ENCODE peak calls at places on chromosomes 6 and 20, in nine cellular contexts. One of them, this sample, is unnamed.

GRCh38 chr20:58538752-58539151 is 23.6 kb upstream of the APCDD1L start:
- DNase-seq in NCI-H1694: no peak
- DNase-seq in fibroblast of mammary gland: peak; percentile 55
- DNase-seq in body of pancreas: no peak
- DNase-seq in stimulated activated naive CD8-positive, alpha-beta T cell treated with anti-CD3 and anti-CD28 coated beads, Interleukin-15, amount 100 ng/mL, for 72 hours: no peak
- DNase-seq in brain microvascular endothelial cell: peak; percentile 29
- DNase-seq in HEK293T: no peak
- DNase-seq in ELF-1: no peak
- DNase-seq in stimulated activated CD4-positive, alpha-beta T cell treated with anti-CD3 and anti-CD28 coated beads, Interleukin-1b, Interleukin-23, amount 100 ng/mL, for 48 hours: peak; percentile 22
- DNase-seq in this sample: no peak

GRCh38 chr6:97850458-97851218 is 567.6 kb upstream of the MMS22L start:
- DNase-seq in stimulated activated naive CD8-positive, alpha-beta T cell treated with anti-CD3 and anti-CD28 coated beads, Interleukin-15, amount 100 ng/mL, for 72 hours: no peak
- DNase-seq in brain microvascular endothelial cell: no peak
- DNase-seq in stimulated activated CD4-positive, alpha-beta T cell treated with anti-CD3 and anti-CD28 coated beads, Interleukin-1b, Interleukin-23, amount 100 ng/mL, for 48 hours: no peak
- DNase-seq in HEK293T: peak; percentile 10
- DNase-seq in body of pancreas: no peak
- DNase-seq in fibroblast of mammary gland: peak; percentile 63
- DNase-seq in NCI-H1694: no peak
- DNase-seq in ELF-1: peak; percentile 17
- DNase-seq in this sample: no peak

GRCh38 chr20:62156592-62157386 is 13.2 kb downstream of the SS18L1 start:
- DNase-seq in HEK293T: peak; percentile 84
- DNase-seq in stimulated activated CD4-positive, alpha-beta T cell treated with anti-CD3 and anti-CD28 coated beads, Interleukin-1b, Interleukin-23, amount 100 ng/mL, for 48 hours: peak; percentile 72
- DNase-seq in brain microvascular endothelial cell: peak; percentile 42
- DNase-seq in stimulated activated naive CD8-positive, alpha-beta T cell treated with anti-CD3 and anti-CD28 coated beads, Interleukin-15, amount 100 ng/mL, for 72 hours: peak; percentile 76
- DNase-seq in ELF-1: peak; percentile 77
- DNase-seq in NCI-H1694: peak; percentile 24
- DNase-seq in body of pancreas: peak; percentile 67
- DNase-seq in fibroblast of mammary gland: peak; percentile 36
- DNase-seq in this sample: peak; percentile 69

GRCh38 chr20:58700823-58701222 is 8.2 kb downstream of the NPEPL1 start:
- DNase-seq in HEK293T: no peak
- DNase-seq in stimulated activated naive CD8-positive, alpha-beta T cell treated with anti-CD3 and anti-CD28 coated beads, Interleukin-15, amount 100 ng/mL, for 72 hours: no peak
- DNase-seq in ELF-1: no peak
- DNase-seq in body of pancreas: peak; percentile 4
- DNase-seq in NCI-H1694: no peak
- DNase-seq in brain microvascular endothelial cell: no peak
- DNase-seq in fibroblast of mammary gland: no peak
- DNase-seq in stimulated activated CD4-positive, alpha-beta T cell treated with anti-CD3 and anti-CD28 coated beads, Interleukin-1b, Interleukin-23, amount 100 ng/mL, for 48 hours: no peak
- DNase-seq in this sample: no peak

GRCh38 chr6:126337323-126337722 is 2.6 kb upstream of the CENPW start:
- DNase-seq in brain microvascular endothelial cell: peak; percentile 10
- DNase-seq in HEK293T: no peak
- DNase-seq in ELF-1: no peak
- DNase-seq in stimulated activated naive CD8-positive, alpha-beta T cell treated with anti-CD3 and anti-CD28 coated beads, Interleukin-15, amount 100 ng/mL, for 72 hours: no peak
- DNase-seq in body of pancreas: no peak
- DNase-seq in fibroblast of mammary gland: peak; percentile 91
- DNase-seq in NCI-H1694: no peak
- DNase-seq in stimulated activated CD4-positive, alpha-beta T cell treated with anti-CD3 and anti-CD28 coated beads, Interleukin-1b, Interleukin-23, amount 100 ng/mL, for 48 hours: no peak
- DNase-seq in this sample: no peak

GRCh38 chr20:57440678-57441509 is 49.7 kb downstream of the RBM38 start:
- DNase-seq in ELF-1: peak; percentile 83
- DNase-seq in brain microvascular endothelial cell: no peak
- DNase-seq in body of pancreas: peak; percentile 93
- DNase-seq in stimulated activated naive CD8-positive, alpha-beta T cell treated with anti-CD3 and anti-CD28 coated beads, Interleukin-15, amount 100 ng/mL, for 72 hours: no peak
- DNase-seq in NCI-H1694: no peak
- DNase-seq in stimulated activated CD4-positive, alpha-beta T cell treated with anti-CD3 and anti-CD28 coated beads, Interleukin-1b, Interleukin-23, amount 100 ng/mL, for 48 hours: no peak
- DNase-seq in HEK293T: no peak
- DNase-seq in fibroblast of mammary gland: peak; percentile 33
- DNase-seq in this sample: peak; percentile 45

GRCh38 chr6:4804095-4804494 is 27.9 kb downstream of the CDYL start:
- DNase-seq in body of pancreas: no peak
- DNase-seq in fibroblast of mammary gland: peak; percentile 82
- DNase-seq in brain microvascular endothelial cell: peak; percentile 39
- DNase-seq in NCI-H1694: no peak
- DNase-seq in HEK293T: no peak
- DNase-seq in stimulated activated naive CD8-positive, alpha-beta T cell treated with anti-CD3 and anti-CD28 coated beads, Interleukin-15, amount 100 ng/mL, for 72 hours: peak; percentile 32
- DNase-seq in stimulated activated CD4-positive, alpha-beta T cell treated with anti-CD3 and anti-CD28 coated beads, Interleukin-1b, Interleukin-23, amount 100 ng/mL, for 48 hours: peak; percentile 23
- DNase-seq in ELF-1: no peak
- DNase-seq in this sample: no peak

GRCh38 chr6:156256161-156256560 is 521.0 kb upstream of the ARID1B start:
- DNase-seq in ELF-1: no peak
- DNase-seq in fibroblast of mammary gland: no peak
- DNase-seq in body of pancreas: no peak
- DNase-seq in stimulated activated naive CD8-positive, alpha-beta T cell treated with anti-CD3 and anti-CD28 coated beads, Interleukin-15, amount 100 ng/mL, for 72 hours: peak; percentile 26
- DNase-seq in stimulated activated CD4-positive, alpha-beta T cell treated with anti-CD3 and anti-CD28 coated beads, Interleukin-1b, Interleukin-23, amount 100 ng/mL, for 48 hours: no peak
- DNase-seq in brain microvascular endothelial cell: no peak
- DNase-seq in HEK293T: no peak
- DNase-seq in NCI-H1694: no peak
- DNase-seq in this sample: no peak

GRCh38 chr6:37308084-37308817 is 45.5 kb upstream of the RNF8 start:
- DNase-seq in ELF-1: no peak
- DNase-seq in brain microvascular endothelial cell: no peak
- DNase-seq in stimulated activated naive CD8-positive, alpha-beta T cell treated with anti-CD3 and anti-CD28 coated beads, Interleukin-15, amount 100 ng/mL, for 72 hours: no peak
- DNase-seq in fibroblast of mammary gland: peak; percentile 61
- DNase-seq in NCI-H1694: peak; percentile 67
- DNase-seq in body of pancreas: peak; percentile 30
- DNase-seq in stimulated activated CD4-positive, alpha-beta T cell treated with anti-CD3 and anti-CD28 coated beads, Interleukin-1b, Interleukin-23, amount 100 ng/mL, for 48 hours: no peak
- DNase-seq in HEK293T: peak; percentile 15
- DNase-seq in this sample: no peak

GRCh38 chr20:37686762-37687477 is 6.9 kb upstream of the CTNNBL1 start:
- DNase-seq in NCI-H1694: no peak
- DNase-seq in stimulated activated CD4-positive, alpha-beta T cell treated with anti-CD3 and anti-CD28 coated beads, Interleukin-1b, Interleukin-23, amount 100 ng/mL, for 48 hours: no peak
- DNase-seq in body of pancreas: no peak
- DNase-seq in brain microvascular endothelial cell: peak; percentile 24
- DNase-seq in stimulated activated naive CD8-positive, alpha-beta T cell treated with anti-CD3 and anti-CD28 coated beads, Interleukin-15, amount 100 ng/mL, for 72 hours: peak; percentile 20
- DNase-seq in fibroblast of mammary gland: peak; percentile 64
- DNase-seq in ELF-1: no peak
- DNase-seq in HEK293T: no peak
- DNase-seq in this sample: no peak

This sample was measured in cerebellum.